ENCODE peak calls at places on chromosomes 4 and X, in seven cellular contexts. H is heart right ventricle, X is brain microvascular endothelial cell, L is fibroblast of lung, G is psoas muscle, V is upper lobe of left lung, C is sigmoid colon. K is an unnamed sample.

GRCh38 chr4:15198070-15198727 is 195.9 kb downstream of the CPEB2 start:
- DNase-seq in X (peak), H (no peak), G (no peak), L (peak), C (no peak), V (no peak), K (no peak)

GRCh38 chrX:107448625-107449468 is 605 bp upstream of the FRMPD3 start:
- DNase-seq in X (no peak), L (peak), C (no peak), V (peak), G (no peak), H (no peak), K (no peak)

GRCh38 chr4:94304365-94304971 is 38.2 kb downstream of the HPGDS start:
- DNase-seq in H (no peak), V (no peak), C (no peak), L (peak), G (no peak), X (peak), K (no peak)

GRCh38 chr4:145486603-145487002 is 5.0 kb downstream of the SMAD1 start:
- DNase-seq in L (no peak), G (no peak), X (no peak), V (no peak), C (no peak), H (no peak), K (no peak)

GRCh38 chr4:119664168-119664907 is 35.7 kb upstream of the PDE5A start:
- DNase-seq in C (no peak), L (peak), G (no peak), X (no peak), V (no peak), H (no peak), K (no peak)

GRCh38 chrX:31508338-31508737 is 436.5 kb upstream of the FTHL17 start:
- DNase-seq in V (no peak), L (peak), G (no peak), H (no peak), C (peak), X (peak), K (no peak)

GRCh38 chr4:28228575-28228974 is 1367.9 kb downstream of the STIM2 start:
- DNase-seq in H (no peak), V (no peak), G (no peak), C (no peak), L (no peak), X (no peak), K (no peak)

GRCh38 chr4:173121044-173121685 is 47.4 kb upstream of the GALNT7 start:
- DNase-seq in X (peak), V (no peak), H (peak), G (peak), L (peak), C (no peak), K (no peak)

GRCh38 chrX:102765794-102766193 is 45.3 kb downstream of the GPRASP3 start:
- DNase-seq in L (peak), G (peak), H (no peak), V (no peak), X (no peak), C (peak), K (peak)

GRCh38 chr4:8032381-8032780 is 92.7 kb upstream of the AFAP1 start:
- DNase-seq in C (no peak), H (no peak), L (no peak), X (no peak), V (peak), G (no peak), K (no peak)

GRCh38 chrX:130091976-130092522 is 18.2 kb downstream of the ELF4 start:
- DNase-seq in C (no peak), G (peak), L (no peak), H (no peak), X (no peak), V (peak), K (peak)

GRCh38 chr4:48093949-48094550 is 40.0 kb downstream of the TXK start:
- DNase-seq in L (peak), H (no peak), C (no peak), X (peak), G (no peak), V (no peak), K (no peak)

GRCh38 chrX:44261286-44261685 is 82.2 kb downstream of the EFHC2 start:
- DNase-seq in C (no peak), H (no peak), L (no peak), V (no peak), X (no peak), G (no peak), K (no peak)

GRCh38 chr4:108529102-108529501 is 91.3 kb upstream of the RPL34 start:
- DNase-seq in H (no peak), C (no peak), X (no peak), G (no peak), V (no peak), L (no peak), K (no peak)

GRCh38 chrX:35726176-35726575 is 72.0 kb upstream of the MAGEB16 start:
- DNase-seq in H (no peak), L (no peak), G (no peak), C (no peak), X (peak), V (no peak), K (no peak)

GRCh38 chr4:54568184-54568583 is 89.6 kb upstream of the KIT start:
- DNase-seq in L (peak), X (peak), V (no peak), C (no peak), H (no peak), G (no peak), K (no peak)

GRCh38 chrX:53239474-53239873 is 14.5 kb upstream of the KDM5C start:
- DNase-seq in H (no peak), G (no peak), V (no peak), X (no peak), L (no peak), C (no peak), K (no peak)

GRCh38 chrX:132636080-132636479 is 147.2 kb upstream of the MBNL3 start:
- DNase-seq in X (no peak), C (no peak), G (no peak), H (no peak), V (no peak), L (no peak), K (no peak)

GRCh38 chrX:150291014-150291413 is 72.1 kb upstream of the MAMLD1 start:
- DNase-seq in C (no peak), X (no peak), L (no peak), G (no peak), V (no peak), H (no peak), K (peak)

GRCh38 chrX:153571159-153571908 is 27.6 kb downstream of the CCNQ start:
- DNase-seq in X (no peak), V (no peak), H (no peak), C (no peak), G (no peak), L (no peak), K (no peak)

GRCh38 chr4:99966692-99967091 is 16.6 kb upstream of the H2AZ1 start:
- DNase-seq in V (no peak), H (no peak), L (no peak), G (no peak), X (no peak), C (no peak), K (no peak)

GRCh38 chrX:1476682-1477081 is 24.0 kb upstream of the ASMTL start:
- DNase-seq in V (no peak), H (no peak), X (no peak), L (no peak), C (peak), G (no peak), K (no peak)

GRCh38 chr4:15852524-15852923 is 74.4 kb downstream of the CD38 start:
- DNase-seq in C (no peak), X (no peak), H (no peak), L (no peak), G (no peak), V (no peak), K (no peak)

GRCh38 chr4:13940921-13941320 is 313.4 kb upstream of the BOD1L1 start:
- DNase-seq in V (no peak), G (no peak), X (no peak), H (no peak), C (no peak), L (no peak), K (no peak)

DNA sequence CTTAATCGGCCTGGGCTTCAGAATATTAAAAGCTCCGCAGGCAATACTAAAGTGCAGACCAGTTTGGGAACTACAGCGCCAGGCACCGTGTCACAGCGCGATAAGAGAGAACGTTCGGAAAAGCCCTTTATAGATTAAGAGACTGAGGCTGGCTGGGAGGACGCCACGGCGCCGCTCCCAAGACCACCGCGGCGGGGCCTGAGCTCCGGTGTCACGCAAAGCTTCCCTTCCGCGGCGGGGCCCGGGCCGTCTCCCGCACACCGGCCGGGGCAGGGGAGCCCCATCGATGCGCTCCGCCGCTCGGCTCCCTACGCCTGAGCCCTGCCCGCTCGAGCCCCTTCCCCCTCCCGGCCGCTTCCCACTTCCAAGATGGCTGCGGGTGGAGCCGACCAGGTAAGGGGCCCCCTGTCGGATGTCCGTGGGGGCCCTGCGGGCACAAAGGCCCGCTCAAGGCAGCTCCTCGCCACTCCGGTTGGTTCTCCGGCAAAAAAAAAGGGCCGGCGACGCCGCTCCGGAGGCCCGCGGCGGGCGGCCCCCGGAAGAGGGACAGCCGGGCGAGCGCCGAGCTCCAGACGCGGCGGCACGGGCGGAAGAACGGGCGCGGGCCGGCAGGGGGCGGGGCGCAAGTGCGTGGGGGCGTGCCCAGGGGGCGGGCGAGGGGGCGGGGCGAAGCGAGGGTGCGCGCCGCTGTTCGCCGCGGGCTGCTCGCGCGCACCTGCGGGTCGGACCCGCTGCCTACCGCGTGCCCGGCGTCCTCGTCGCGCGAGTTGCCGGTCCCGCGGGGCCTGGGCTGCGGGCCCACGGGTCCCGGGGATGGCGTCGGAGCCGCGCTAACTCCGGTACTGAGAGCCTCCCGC is at the start of gene TBC1D14:
- DNase-seq in H (peak), X (peak), V (peak), C (peak), L (peak), G (peak), K (peak)
- H3K27ac ChIP-seq in H (peak), X (peak), V (peak), C (peak), L (peak), G (peak), K (peak)

GRCh38 chrX:3697701-3698279 is 15.7 kb downstream of the PRKX start:
- DNase-seq in X (peak), H (peak), G (peak), L (peak), C (peak), V (no peak), K (no peak)
- H3K27ac ChIP-seq in X (peak), H (peak), G (no peak), L (no peak), C (peak), V (peak), K (no peak)

DNA sequence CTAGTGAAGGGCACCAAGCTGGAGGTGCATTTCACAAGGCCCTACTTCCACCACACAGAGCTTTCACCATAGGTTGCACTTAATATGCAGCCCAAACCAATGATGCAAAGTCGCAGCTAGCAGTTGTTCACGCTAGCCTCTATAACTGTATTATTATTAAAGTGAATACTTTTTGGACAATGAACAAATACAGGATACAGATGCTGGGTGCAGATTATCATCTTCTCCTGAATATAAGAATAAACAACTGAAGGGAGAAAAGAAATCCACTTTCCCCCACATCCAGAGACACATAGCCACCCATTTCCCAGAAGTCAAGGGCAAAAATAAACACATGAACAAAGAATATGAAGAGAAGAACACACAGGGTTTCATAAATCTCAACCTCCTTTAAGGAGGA is 107.2 kb downstream of the PRDM5 start:
- DNase-seq in X (no peak), G (no peak), V (no peak), H (no peak), C (no peak), L (no peak), K (no peak)
- H3K27ac ChIP-seq in X (no peak), G (no peak), V (no peak), H (no peak), C (no peak), L (no peak), K (no peak)

DNA sequence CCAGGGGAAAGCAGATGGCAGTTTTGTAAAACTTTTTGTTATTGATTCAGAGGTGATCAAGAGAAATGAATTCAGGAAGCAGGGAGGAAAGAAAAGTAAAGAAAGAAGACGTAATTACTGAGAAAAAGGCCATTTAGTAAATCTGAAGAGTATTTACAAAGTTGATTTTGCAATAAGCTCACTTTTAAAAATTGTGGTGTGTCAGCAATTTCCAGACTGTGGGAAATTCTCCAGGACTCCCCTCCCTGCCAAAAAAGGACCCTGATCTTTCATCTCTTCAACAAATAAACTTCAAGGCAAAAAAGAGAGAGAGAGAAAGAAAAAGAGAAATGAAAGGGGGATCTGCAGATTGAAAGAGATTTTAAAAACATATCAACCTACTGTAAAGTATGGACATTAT is 36.6 kb downstream of the PCYT1B start:
- DNase-seq in H (no peak), X (no peak), L (no peak), V (no peak), C (no peak), G (no peak), K (no peak)
- H3K27ac ChIP-seq in H (no peak), X (no peak), L (no peak), V (no peak), C (no peak), G (no peak), K (no peak)

DNA sequence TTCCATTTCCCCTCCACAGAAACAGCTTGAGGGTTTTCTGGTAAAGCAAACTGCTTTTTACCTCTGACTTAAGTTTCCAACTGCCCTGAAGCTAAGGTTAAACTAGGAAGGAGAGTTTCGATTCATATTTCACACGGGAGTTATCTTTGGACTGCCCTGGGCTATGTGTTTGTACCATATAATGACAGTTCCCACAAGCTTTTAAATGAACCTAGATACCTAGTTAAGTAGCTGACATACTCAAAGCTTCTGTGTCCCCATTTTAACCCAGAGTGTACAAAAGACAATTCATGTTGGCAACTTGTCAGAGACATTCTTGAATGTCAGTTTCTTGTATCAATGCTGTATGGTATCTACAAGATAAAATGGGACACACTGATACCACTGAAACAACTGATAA is 1296.6 kb upstream of the IGFBP7 start:
- DNase-seq in G (no peak), V (no peak), X (no peak), H (no peak), L (no peak), C (no peak), K (no peak)
- H3K27ac ChIP-seq in G (no peak), V (no peak), X (no peak), H (no peak), L (no peak), C (no peak), K (no peak)

GRCh38 chrX:16783452-16783851 is 2.8 kb upstream of the TXLNG start:
- DNase-seq in L (no peak), G (no peak), C (no peak), H (no peak), X (no peak), V (no peak), K (no peak)

GRCh38 chrX:16786791-16787735 is 797 bp downstream of the TXLNG start:
- DNase-seq in X (no peak), C (peak), G (peak), L (no peak), V (peak), H (no peak), K (peak)

GRCh38 chrX:16788477-16788876 is 2.2 kb downstream of the TXLNG start:
- DNase-seq in V (no peak), G (peak), L (no peak), X (no peak), C (peak), H (no peak), K (no peak)

GRCh38 chrX:16786139-16786790 is at the start of gene TXLNG:
- DNase-seq in L (peak), G (peak), H (peak), V (peak), X (peak), C (peak), K (peak)

DNA sequence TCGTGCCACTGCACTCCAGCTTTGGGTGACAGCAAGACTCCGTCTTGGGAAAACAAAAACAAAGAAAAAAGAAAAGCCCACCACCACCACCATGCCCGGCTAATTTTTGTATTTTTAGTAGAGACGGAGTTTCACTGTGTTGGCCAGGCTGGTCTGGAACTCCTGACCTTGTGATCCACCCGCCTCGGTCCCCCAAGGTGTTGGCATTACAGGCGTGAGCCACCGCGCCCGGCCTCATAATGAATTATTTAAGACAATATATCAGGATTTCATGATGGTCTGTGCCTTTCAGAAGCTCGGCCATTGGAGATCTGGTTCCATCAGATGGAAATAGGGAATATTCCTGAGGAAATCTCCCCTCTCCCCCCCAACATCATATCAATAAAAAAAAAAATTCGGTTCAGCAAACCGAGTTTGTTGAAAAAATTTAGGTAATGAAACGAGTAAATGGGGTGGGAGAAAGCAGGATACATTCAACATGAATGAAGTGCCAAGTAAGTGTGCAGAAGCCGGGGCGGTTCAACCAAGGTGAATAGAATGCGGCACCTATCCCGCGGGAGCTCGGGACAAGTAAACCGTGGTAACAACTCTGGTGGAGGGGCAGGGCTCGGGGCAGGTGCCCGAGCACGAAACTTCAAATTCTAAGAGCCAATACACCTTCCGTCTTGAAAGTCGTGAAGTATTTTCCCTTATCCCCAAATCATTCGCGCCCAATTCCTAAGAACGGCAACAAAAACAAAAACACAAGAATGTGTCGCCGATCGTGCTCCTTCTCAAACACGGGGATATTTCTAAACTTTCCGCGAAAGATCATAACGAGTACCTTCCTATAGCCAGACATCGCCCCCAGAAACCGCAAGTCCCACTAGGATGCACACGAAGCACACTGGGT is 773 bp upstream of the TXLNG start:
- DNase-seq in H (no peak), C (peak), L (no peak), G (peak), X (no peak), V (no peak), K (no peak)
- H3K27ac ChIP-seq in H (no peak), C (peak), L (no peak), G (peak), X (no peak), V (peak), K (no peak)

GRCh38 chrX:101552714-101553113 is 2.4 kb downstream of the ARMCX1 start:
- DNase-seq in V (peak), L (no peak), H (no peak), X (no peak), C (no peak), G (no peak), K (no peak)

GRCh38 chrX:101550825-101551767 is 749 bp downstream of the ARMCX1 start:
- DNase-seq in L (peak), V (peak), X (peak), G (peak), C (peak), H (peak), K (peak)

DNA sequence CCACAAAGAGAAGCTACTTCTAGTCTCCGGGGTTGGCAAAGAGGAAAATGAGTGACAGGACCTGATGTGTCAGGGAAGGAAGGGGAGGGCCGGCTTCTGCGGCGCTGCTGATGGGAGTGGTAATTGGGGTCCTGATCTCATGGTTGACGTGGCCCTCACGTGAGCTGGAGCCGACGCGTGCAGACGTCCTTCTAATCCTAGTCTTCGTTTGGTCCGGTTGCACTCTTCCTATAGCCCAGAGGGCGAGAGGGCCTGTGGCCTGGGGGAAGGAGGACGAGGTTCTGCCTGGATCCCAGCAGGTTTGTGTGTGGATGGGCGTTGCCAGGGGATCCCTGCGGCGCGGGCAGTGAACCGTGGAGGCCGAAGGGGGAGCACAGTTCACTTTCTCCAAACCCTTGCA is at the start of gene ARMCX1:
- DNase-seq in V (peak), G (peak), L (peak), X (peak), C (peak), H (peak), K (peak)
- H3K27ac ChIP-seq in V (peak), G (peak), L (peak), X (peak), C (peak), H (peak), K (peak)

GRCh38 chr4:126023946-126024345 is 709.2 kb downstream of the FAT4 start:
- DNase-seq in X (no peak), G (no peak), H (no peak), V (no peak), C (no peak), L (peak), K (no peak)
- H3K27ac ChIP-seq in X (no peak), G (no peak), H (no peak), V (no peak), C (peak), L (no peak), K (no peak)

K was measured in ascending aorta.